ENCODE peak calls at places on chromosomes 16 and 17, in nine cellular contexts. J is CD8-positive, alpha-beta memory T cell; Q is esophagus muscularis mucosa; T is bronchial epithelial cell; V is choroid plexus epithelial cell; U is cardiac fibroblast; L is heart right ventricle; M is fibroblast of pulmonary artery; C is H1. F is an unnamed sample.

GRCh38 chr17:75848523-75849303 is 4.5 kb upstream of the UNC13D start:
- DNase-seq in Q (no peak), L (peak), C (peak), J (peak), U (peak), M (peak), V (peak), T (peak), F (no peak)

GRCh38 chr17:27567563-27567859 is 63.5 kb upstream of the LGALS9 start:
- DNase-seq in U (no peak), C (no peak), L (no peak), V (no peak), J (no peak), T (no peak), Q (no peak), M (no peak), F (no peak)

GRCh38 chr16:88790312-88791150 is 5.5 kb upstream of the PIEZO1 start:
- DNase-seq in J (peak), C (no peak), U (no peak), T (no peak), V (peak), M (no peak), Q (no peak), L (peak), F (no peak)

GRCh38 chr17:35428229-35428628 is 4.1 kb downstream of the SLFN12 start:
- DNase-seq in U (no peak), Q (no peak), T (no peak), L (no peak), J (no peak), M (no peak), C (no peak), V (no peak), F (no peak)

GRCh38 chr17:36721560-36722120 is 120.3 kb downstream of the MRM1 start:
- DNase-seq in T (no peak), U (peak), J (no peak), M (no peak), Q (no peak), V (no peak), C (no peak), L (no peak), F (no peak)

GRCh38 chr16:48047755-48048154 is 108.0 kb downstream of the ABCC12 start:
- DNase-seq in L (no peak), V (no peak), M (no peak), T (no peak), Q (no peak), U (no peak), J (no peak), C (no peak), F (no peak)

GRCh38 chr17:81703747-81704654 is 834 bp downstream of the MRPL12 start:
- DNase-seq in T (no peak), J (no peak), C (no peak), Q (no peak), V (peak), L (no peak), U (no peak), M (no peak), F (no peak)

GRCh38 chr17:30323895-30324319 is 9.9 kb downstream of the TMIGD1 start:
- DNase-seq in M (peak), C (no peak), L (no peak), T (peak), Q (no peak), J (peak), U (peak), V (peak), F (no peak)

GRCh38 chr16:23998771-23999170 is 163.0 kb downstream of the PRKCB start:
- DNase-seq in M (no peak), V (no peak), J (no peak), C (no peak), Q (no peak), U (no peak), T (no peak), L (no peak), F (no peak)

GRCh38 chr16:68355447-68356248 is 44.8 kb downstream of the PRMT7 start:
- DNase-seq in C (no peak), M (no peak), L (no peak), U (no peak), V (no peak), J (no peak), Q (no peak), T (no peak), F (no peak)

GRCh38 chr17:56779898-56780777 is 53.6 kb downstream of the C17orf67 start:
- DNase-seq in M (peak), U (peak), Q (peak), V (peak), T (peak), L (peak), J (peak), C (peak), F (peak)

GRCh38 chr17:27345141-27345904 is 51.4 kb downstream of the WSB1 start:
- DNase-seq in M (peak), J (no peak), U (no peak), C (peak), L (no peak), V (no peak), Q (no peak), T (peak), F (no peak)

GRCh38 chr17:28008526-28008925 is 34.0 kb upstream of the NLK start:
- DNase-seq in U (peak), J (no peak), M (peak), V (peak), L (peak), Q (no peak), C (peak), T (peak), F (peak)

GRCh38 chr17:7745748-7746470 is 28.4 kb downstream of the DNAH2 start:
- DNase-seq in M (peak), V (peak), L (no peak), Q (no peak), T (peak), U (peak), J (no peak), C (no peak), F (no peak)

GRCh38 chr16:66150691-66151090 is 215.8 kb upstream of the CDH5 start:
- DNase-seq in Q (no peak), T (peak), C (no peak), L (no peak), M (no peak), U (peak), V (peak), J (no peak), F (no peak)

GRCh38 chr17:66673668-66674276 is 161.1 kb upstream of the CACNG5 start:
- DNase-seq in J (peak), L (no peak), M (peak), C (peak), Q (no peak), V (peak), T (peak), U (peak), F (peak)

GRCh38 chr17:13541032-13541480 is 60.7 kb downstream of the HS3ST3A1 start:
- DNase-seq in J (no peak), T (peak), U (peak), Q (peak), C (no peak), L (no peak), M (peak), V (peak), F (no peak)

GRCh38 chr16:89216315-89217137 is 977 bp upstream of the ZNF778 start:
- DNase-seq in M (peak), L (peak), U (peak), J (peak), Q (no peak), C (no peak), V (peak), T (peak), F (no peak)

GRCh38 chr17:45325810-45326209 is 9.0 kb upstream of the MAP3K14 start:
- DNase-seq in T (no peak), L (no peak), Q (no peak), M (no peak), V (no peak), U (no peak), C (no peak), J (no peak), F (no peak)

GRCh38 chr16:1176280-1176897 is 23.5 kb downstream of the CACNA1H start:
- DNase-seq in J (no peak), M (no peak), C (no peak), V (no peak), T (no peak), L (no peak), Q (no peak), U (no peak), F (no peak)

GRCh38 chr17:78821961-78822360 is 18.7 kb downstream of the USP36 start:
- DNase-seq in V (peak), C (no peak), U (no peak), J (no peak), M (no peak), L (no peak), T (no peak), Q (no peak), F (no peak)

GRCh38 chr16:21028728-21029127 is 121.9 kb downstream of the DNAH3 start:
- DNase-seq in V (no peak), U (peak), L (no peak), T (no peak), M (no peak), C (no peak), J (no peak), Q (peak), F (no peak)

GRCh38 chr16:16021988-16022682 is 72.7 kb downstream of the ABCC1 start:
- DNase-seq in T (peak), U (peak), M (peak), J (no peak), C (no peak), Q (peak), V (peak), L (peak), F (no peak)

GRCh38 chr16:31327675-31328225 is 27.2 kb upstream of the ITGAX start:
- DNase-seq in J (no peak), M (no peak), T (no peak), V (no peak), C (no peak), U (no peak), L (no peak), Q (no peak), F (no peak)

GRCh38 chr17:34909040-34909439 is 52.2 kb downstream of the CCT6B start:
- DNase-seq in Q (no peak), M (no peak), L (no peak), T (no peak), C (no peak), V (no peak), U (no peak), J (no peak), F (no peak)

GRCh38 chr16:57643166-57643813 is 14.9 kb downstream of the ADGRG1 start:
- DNase-seq in V (no peak), L (no peak), Q (no peak), M (no peak), T (no peak), J (no peak), C (no peak), U (peak), F (no peak)

GRCh38 chr17:60527701-60528100 is 1.7 kb upstream of the APPBP2 start:
- DNase-seq in J (no peak), L (no peak), U (no peak), Q (peak), T (no peak), M (no peak), V (no peak), C (no peak), F (no peak)
- H3K4me3 ChIP-seq in J (no peak), L (no peak), U (no peak), Q (no peak), T (no peak), M (no peak), V (no peak), C (no peak), F (no peak)

GRCh38 chr17:83189013-83189672 is 109.7 kb downstream of the METRNL start:
- DNase-seq in T (no peak), L (no peak), Q (no peak), U (no peak), V (no peak), C (no peak), J (no peak), M (no peak), F (no peak)
- H3K4me3 ChIP-seq in T (no peak), L (no peak), Q (no peak), U (no peak), V (no peak), C (no peak), J (no peak), M (no peak), F (no peak)

DNA sequence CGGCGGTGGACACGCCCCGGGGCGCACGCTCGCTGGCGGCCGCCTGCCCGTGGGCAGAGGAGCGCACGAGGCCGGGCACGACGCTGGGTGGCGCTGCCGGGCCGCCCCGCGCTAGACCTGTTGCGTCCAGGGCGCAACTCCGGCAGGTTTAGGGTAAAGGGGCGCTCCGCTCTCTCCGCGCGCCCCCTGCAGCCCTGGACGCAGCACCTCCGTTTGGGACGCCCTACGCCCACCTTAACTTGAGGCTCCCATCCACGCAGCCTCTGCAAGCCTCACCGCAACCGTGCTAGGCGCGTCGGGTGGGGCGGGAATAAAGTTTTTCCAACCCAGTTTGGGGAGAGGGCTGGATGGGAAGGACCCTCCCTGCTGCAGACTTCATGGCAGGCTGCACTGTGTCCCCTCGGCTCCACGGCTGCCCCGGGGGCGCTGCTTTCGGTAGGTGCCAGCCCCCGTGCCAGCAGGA is 299 bp upstream of the SYT17 start:
- DNase-seq in J (no peak), V (peak), Q (no peak), M (peak), L (peak), T (peak), U (peak), C (peak), F (no peak)
- H3K4me3 ChIP-seq in J (no peak), V (peak), Q (peak), M (peak), L (peak), T (peak), U (peak), C (peak), F (no peak)

GRCh38 chr16:83206426-83206825 is 579.7 kb downstream of the CDH13 start:
- DNase-seq in Q (no peak), T (no peak), V (peak), L (no peak), C (no peak), M (no peak), U (peak), J (no peak), F (no peak)

GRCh38 chr16:83212301-83212841 is 585.6 kb downstream of the CDH13 start:
- DNase-seq in J (no peak), M (no peak), U (no peak), T (no peak), V (peak), Q (no peak), L (no peak), C (no peak), F (no peak)

GRCh38 chr16:83214671-83215070 is 587.9 kb downstream of the CDH13 start:
- DNase-seq in Q (no peak), L (no peak), V (no peak), M (no peak), C (no peak), U (no peak), T (no peak), J (no peak), F (no peak)

GRCh38 chr16:83215417-83216001 is 588.7 kb downstream of the CDH13 start:
- DNase-seq in C (peak), L (peak), U (peak), Q (no peak), J (peak), V (peak), M (peak), T (peak), F (no peak)

GRCh38 chr16:83211711-83212110 is 584.9 kb downstream of the CDH13 start:
- DNase-seq in C (no peak), U (no peak), T (no peak), Q (no peak), J (no peak), L (no peak), V (peak), M (peak), F (no peak)
- H3K4me3 ChIP-seq in C (no peak), U (no peak), T (no peak), Q (no peak), J (no peak), L (no peak), V (no peak), M (no peak), F (no peak)

GRCh38 chr16:67199011-67199807 is at the start of gene ELMO3:
- DNase-seq in U (no peak), V (no peak), Q (no peak), L (no peak), C (no peak), T (peak), M (no peak), J (no peak), F (no peak)

GRCh38 chr16:67198238-67198734 is 645 bp upstream of the ELMO3 start:
- DNase-seq in M (no peak), C (no peak), J (no peak), U (peak), Q (no peak), T (peak), V (no peak), L (no peak), F (no peak)

GRCh38 chr16:67200491-67200890 is 1.6 kb downstream of the ELMO3 start:
- DNase-seq in C (no peak), L (no peak), M (no peak), Q (no peak), J (no peak), T (no peak), U (no peak), V (no peak), F (no peak)

GRCh38 chr16:67201411-67202345 is 2.7 kb downstream of the ELMO3 start:
- DNase-seq in C (no peak), T (no peak), V (no peak), L (no peak), J (no peak), Q (no peak), U (no peak), M (no peak), F (no peak)

DNA sequence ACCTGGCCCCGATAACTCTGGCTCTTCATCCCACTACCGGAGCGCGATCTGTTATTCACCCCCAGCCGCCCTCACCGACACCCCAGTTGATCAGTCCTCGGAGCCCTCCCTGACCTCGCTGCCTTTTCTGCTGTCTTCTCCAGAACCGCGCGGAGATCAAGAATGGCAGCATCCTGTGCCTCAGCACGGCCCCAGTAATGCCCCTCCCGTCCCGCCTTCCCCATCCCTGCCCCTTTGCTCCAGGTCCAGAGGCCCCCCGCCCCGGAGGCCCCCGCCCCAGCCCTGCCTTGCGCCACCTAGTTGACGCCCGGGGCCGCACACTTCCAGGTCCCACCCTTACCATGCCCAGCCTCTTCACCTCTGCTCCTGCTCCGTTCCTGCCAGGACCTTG is 872 bp downstream of the ELMO3 start:
- DNase-seq in M (no peak), J (no peak), T (no peak), V (no peak), U (no peak), L (no peak), Q (no peak), C (no peak), F (no peak)
- H3K4me3 ChIP-seq in M (no peak), J (no peak), T (peak), V (no peak), U (no peak), L (no peak), Q (peak), C (peak), F (no peak)

GRCh38 chr17:1643999-1644492 is 1.5 kb downstream of the SCARF1 start:
- DNase-seq in T (no peak), V (no peak), L (no peak), J (no peak), Q (no peak), U (peak), C (no peak), M (no peak), F (no peak)
- H3K4me3 ChIP-seq in T (peak), V (peak), L (peak), J (peak), Q (peak), U (no peak), C (peak), M (no peak), F (peak)

GRCh38 chr17:4267402-4267801 is 3.6 kb upstream of the ANKFY1 start:
- DNase-seq in U (no peak), Q (no peak), L (no peak), T (no peak), V (no peak), J (no peak), C (no peak), M (no peak), F (no peak)
- H3K4me3 ChIP-seq in U (no peak), Q (no peak), L (no peak), T (no peak), V (no peak), J (no peak), C (no peak), M (no peak), F (no peak)